ENCODE peak calls at places on chromosomes 11 and 22, in seven cellular contexts. One of them, this sample, is unnamed.
A peak's percentile ranks its signal among the peaks of the same experiment; 100 is the strongest.

GRCh38 chr22:20864186-20864908 is 5.5 kb downstream of the SNAP29 start:
- DNase-seq in DMS153: no peak
- DNase-seq in stimulated activated CD4-positive, alpha-beta T cell treated with anti-CD3 and anti-CD28 coated beads, Interleukin-4, amount 100 ng/mL, for 4 hours: no peak
- DNase-seq in sciatic nerve: no peak
- DNase-seq in neuronal stem cell: no peak
- DNase-seq in substantia nigra: no peak
- DNase-seq in HL-60: peak; percentile 18
- DNase-seq in this sample: no peak

GRCh38 chr22:39367040-39367439 is 17.2 kb downstream of the SYNGR1 start:
- DNase-seq in HL-60: peak; percentile 78
- DNase-seq in neuronal stem cell: no peak
- DNase-seq in sciatic nerve: no peak
- DNase-seq in DMS153: no peak
- DNase-seq in stimulated activated CD4-positive, alpha-beta T cell treated with anti-CD3 and anti-CD28 coated beads, Interleukin-4, amount 100 ng/mL, for 4 hours: no peak
- DNase-seq in substantia nigra: no peak
- DNase-seq in this sample: no peak

GRCh38 chr11:48088682-48089050 is 108.3 kb downstream of the PTPRJ start:
- DNase-seq in DMS153: peak; percentile 74
- DNase-seq in substantia nigra: no peak
- DNase-seq in sciatic nerve: no peak
- DNase-seq in stimulated activated CD4-positive, alpha-beta T cell treated with anti-CD3 and anti-CD28 coated beads, Interleukin-4, amount 100 ng/mL, for 4 hours: no peak
- DNase-seq in neuronal stem cell: no peak
- DNase-seq in HL-60: no peak
- DNase-seq in this sample: no peak

GRCh38 chr11:93525601-93526000 is 17.6 kb downstream of the SMCO4 start:
- DNase-seq in sciatic nerve: no peak
- DNase-seq in DMS153: no peak
- DNase-seq in HL-60: no peak
- DNase-seq in substantia nigra: no peak
- DNase-seq in neuronal stem cell: no peak
- DNase-seq in stimulated activated CD4-positive, alpha-beta T cell treated with anti-CD3 and anti-CD28 coated beads, Interleukin-4, amount 100 ng/mL, for 4 hours: no peak
- DNase-seq in this sample: peak; percentile 63

GRCh38 chr11:128544625-128545024 is 42.7 kb downstream of the ETS1 start:
- DNase-seq in DMS153: peak; percentile 91
- DNase-seq in sciatic nerve: no peak
- DNase-seq in substantia nigra: no peak
- DNase-seq in HL-60: no peak
- DNase-seq in stimulated activated CD4-positive, alpha-beta T cell treated with anti-CD3 and anti-CD28 coated beads, Interleukin-4, amount 100 ng/mL, for 4 hours: peak; percentile 33
- DNase-seq in neuronal stem cell: no peak
- DNase-seq in this sample: peak; percentile 56

GRCh38 chr11:99277281-99277680 is 256.5 kb downstream of the CNTN5 start:
- DNase-seq in neuronal stem cell: peak; percentile 12
- DNase-seq in DMS153: no peak
- DNase-seq in substantia nigra: no peak
- DNase-seq in stimulated activated CD4-positive, alpha-beta T cell treated with anti-CD3 and anti-CD28 coated beads, Interleukin-4, amount 100 ng/mL, for 4 hours: no peak
- DNase-seq in sciatic nerve: no peak
- DNase-seq in HL-60: no peak
- DNase-seq in this sample: no peak

GRCh38 chr11:78583889-78584288 is 9.2 kb upstream of the NARS2 start:
- DNase-seq in DMS153: no peak
- DNase-seq in neuronal stem cell: no peak
- DNase-seq in sciatic nerve: no peak
- DNase-seq in substantia nigra: no peak
- DNase-seq in HL-60: no peak
- DNase-seq in stimulated activated CD4-positive, alpha-beta T cell treated with anti-CD3 and anti-CD28 coated beads, Interleukin-4, amount 100 ng/mL, for 4 hours: no peak
- DNase-seq in this sample: no peak

GRCh38 chr22:22877523-22878210 is 9.9 kb upstream of the IGLL5 start:
- DNase-seq in stimulated activated CD4-positive, alpha-beta T cell treated with anti-CD3 and anti-CD28 coated beads, Interleukin-4, amount 100 ng/mL, for 4 hours: peak; percentile 59
- DNase-seq in substantia nigra: no peak
- DNase-seq in HL-60: peak; percentile 51
- DNase-seq in neuronal stem cell: peak; percentile 64
- DNase-seq in DMS153: peak; percentile 3
- DNase-seq in sciatic nerve: peak; percentile 85
- DNase-seq in this sample: peak; percentile 75

GRCh38 chr11:72759468-72759867 is 7.3 kb upstream of the ARAP1 start:
- DNase-seq in sciatic nerve: no peak
- DNase-seq in HL-60: no peak
- DNase-seq in stimulated activated CD4-positive, alpha-beta T cell treated with anti-CD3 and anti-CD28 coated beads, Interleukin-4, amount 100 ng/mL, for 4 hours: no peak
- DNase-seq in substantia nigra: no peak
- DNase-seq in neuronal stem cell: no peak
- DNase-seq in DMS153: peak; percentile 36
- DNase-seq in this sample: no peak

GRCh38 chr11:59680287-59681154 is 11.7 kb upstream of the PATL1 start:
- DNase-seq in DMS153: peak; percentile 51
- DNase-seq in stimulated activated CD4-positive, alpha-beta T cell treated with anti-CD3 and anti-CD28 coated beads, Interleukin-4, amount 100 ng/mL, for 4 hours: peak; percentile 61
- DNase-seq in neuronal stem cell: peak; percentile 66
- DNase-seq in substantia nigra: no peak
- DNase-seq in sciatic nerve: peak; percentile 64
- DNase-seq in HL-60: peak; percentile 80
- DNase-seq in this sample: peak; percentile 77

GRCh38 chr11:62948765-62949320 is 27.7 kb upstream of the CHRM1 start:
- DNase-seq in HL-60: no peak
- DNase-seq in DMS153: no peak
- DNase-seq in sciatic nerve: peak; percentile 36
- DNase-seq in substantia nigra: no peak
- DNase-seq in neuronal stem cell: no peak
- DNase-seq in stimulated activated CD4-positive, alpha-beta T cell treated with anti-CD3 and anti-CD28 coated beads, Interleukin-4, amount 100 ng/mL, for 4 hours: no peak
- DNase-seq in this sample: no peak

GRCh38 chr22:47153854-47154542 is 391.5 kb downstream of the TBC1D22A start:
- DNase-seq in substantia nigra: no peak
- DNase-seq in HL-60: no peak
- DNase-seq in DMS153: no peak
- DNase-seq in sciatic nerve: no peak
- DNase-seq in neuronal stem cell: no peak
- DNase-seq in stimulated activated CD4-positive, alpha-beta T cell treated with anti-CD3 and anti-CD28 coated beads, Interleukin-4, amount 100 ng/mL, for 4 hours: no peak
- DNase-seq in this sample: no peak

GRCh38 chr11:17208257-17208999 is 642 bp upstream of the PIK3C2A start:
- DNase-seq in HL-60: peak; percentile 33
- DNase-seq in substantia nigra: peak; percentile 41
- DNase-seq in stimulated activated CD4-positive, alpha-beta T cell treated with anti-CD3 and anti-CD28 coated beads, Interleukin-4, amount 100 ng/mL, for 4 hours: peak; percentile 46
- DNase-seq in neuronal stem cell: peak; percentile 74
- DNase-seq in sciatic nerve: no peak
- DNase-seq in DMS153: peak; percentile 75
- DNase-seq in this sample: peak; percentile 49

GRCh38 chr22:44580756-44581435 is 82.9 kb upstream of the RTL6 start:
- DNase-seq in sciatic nerve: peak; percentile 42
- DNase-seq in HL-60: no peak
- DNase-seq in stimulated activated CD4-positive, alpha-beta T cell treated with anti-CD3 and anti-CD28 coated beads, Interleukin-4, amount 100 ng/mL, for 4 hours: no peak
- DNase-seq in substantia nigra: no peak
- DNase-seq in DMS153: no peak
- DNase-seq in neuronal stem cell: no peak
- DNase-seq in this sample: no peak

GRCh38 chr11:124646148-124646547 is 23.5 kb downstream of the TBRG1 start:
- DNase-seq in stimulated activated CD4-positive, alpha-beta T cell treated with anti-CD3 and anti-CD28 coated beads, Interleukin-4, amount 100 ng/mL, for 4 hours: no peak
- DNase-seq in DMS153: no peak
- DNase-seq in HL-60: no peak
- DNase-seq in sciatic nerve: no peak
- DNase-seq in neuronal stem cell: no peak
- DNase-seq in substantia nigra: no peak
- DNase-seq in this sample: no peak

GRCh38 chr22:26054846-26055245 is 114.4 kb upstream of the SEZ6L start:
- DNase-seq in sciatic nerve: no peak
- DNase-seq in substantia nigra: no peak
- DNase-seq in DMS153: no peak
- DNase-seq in neuronal stem cell: no peak
- DNase-seq in HL-60: no peak
- DNase-seq in stimulated activated CD4-positive, alpha-beta T cell treated with anti-CD3 and anti-CD28 coated beads, Interleukin-4, amount 100 ng/mL, for 4 hours: no peak
- DNase-seq in this sample: no peak

GRCh38 chr22:43110444-43110926 is at the start of gene BIK:
- DNase-seq in stimulated activated CD4-positive, alpha-beta T cell treated with anti-CD3 and anti-CD28 coated beads, Interleukin-4, amount 100 ng/mL, for 4 hours: peak; percentile 36
- DNase-seq in neuronal stem cell: peak; percentile 56
- DNase-seq in sciatic nerve: no peak
- DNase-seq in DMS153: peak; percentile 35
- DNase-seq in substantia nigra: no peak
- DNase-seq in HL-60: peak; percentile 72
- DNase-seq in this sample: peak; percentile 38

GRCh38 chr11:15248749-15249148 is 134.0 kb downstream of the INSC start:
- DNase-seq in DMS153: no peak
- DNase-seq in substantia nigra: no peak
- DNase-seq in sciatic nerve: no peak
- DNase-seq in neuronal stem cell: no peak
- DNase-seq in HL-60: no peak
- DNase-seq in stimulated activated CD4-positive, alpha-beta T cell treated with anti-CD3 and anti-CD28 coated beads, Interleukin-4, amount 100 ng/mL, for 4 hours: no peak
- DNase-seq in this sample: no peak

GRCh38 chr11:33670250-33671011 is 30.2 kb downstream of the C11orf91 start:
- DNase-seq in DMS153: no peak
- DNase-seq in sciatic nerve: no peak
- DNase-seq in substantia nigra: no peak
- DNase-seq in neuronal stem cell: no peak
- DNase-seq in stimulated activated CD4-positive, alpha-beta T cell treated with anti-CD3 and anti-CD28 coated beads, Interleukin-4, amount 100 ng/mL, for 4 hours: no peak
- DNase-seq in HL-60: no peak
- DNase-seq in this sample: peak; percentile 72

GRCh38 chr11:1486054-1486825 is at the start of gene MOB2:
- DNase-seq in neuronal stem cell: no peak
- DNase-seq in HL-60: no peak
- DNase-seq in stimulated activated CD4-positive, alpha-beta T cell treated with anti-CD3 and anti-CD28 coated beads, Interleukin-4, amount 100 ng/mL, for 4 hours: no peak
- DNase-seq in substantia nigra: no peak
- DNase-seq in sciatic nerve: no peak
- DNase-seq in DMS153: peak; percentile 29
- DNase-seq in this sample: no peak

GRCh38 chr22:22018825-22019658 is 36.5 kb upstream of the TOP3B start:
- DNase-seq in neuronal stem cell: no peak
- DNase-seq in stimulated activated CD4-positive, alpha-beta T cell treated with anti-CD3 and anti-CD28 coated beads, Interleukin-4, amount 100 ng/mL, for 4 hours: no peak
- DNase-seq in substantia nigra: no peak
- DNase-seq in HL-60: no peak
- DNase-seq in sciatic nerve: no peak
- DNase-seq in DMS153: no peak
- DNase-seq in this sample: no peak

GRCh38 chr11:126698576-126698975 is 302.0 kb downstream of the KIRREL3 start:
- DNase-seq in stimulated activated CD4-positive, alpha-beta T cell treated with anti-CD3 and anti-CD28 coated beads, Interleukin-4, amount 100 ng/mL, for 4 hours: no peak
- DNase-seq in HL-60: no peak
- DNase-seq in DMS153: no peak
- DNase-seq in substantia nigra: no peak
- DNase-seq in sciatic nerve: no peak
- DNase-seq in neuronal stem cell: no peak
- DNase-seq in this sample: no peak

GRCh38 chr11:69498614-69499175 is 17.2 kb downstream of the LINC01488 start:
- DNase-seq in sciatic nerve: peak; percentile 48
- DNase-seq in substantia nigra: no peak
- DNase-seq in DMS153: no peak
- DNase-seq in stimulated activated CD4-positive, alpha-beta T cell treated with anti-CD3 and anti-CD28 coated beads, Interleukin-4, amount 100 ng/mL, for 4 hours: no peak
- DNase-seq in neuronal stem cell: no peak
- DNase-seq in HL-60: no peak
- DNase-seq in this sample: no peak

GRCh38 chr22:40031766-40032470 is 37.2 kb downstream of the FAM83F start:
- DNase-seq in neuronal stem cell: no peak
- DNase-seq in stimulated activated CD4-positive, alpha-beta T cell treated with anti-CD3 and anti-CD28 coated beads, Interleukin-4, amount 100 ng/mL, for 4 hours: no peak
- DNase-seq in sciatic nerve: peak; percentile 45
- DNase-seq in HL-60: no peak
- DNase-seq in DMS153: no peak
- DNase-seq in substantia nigra: no peak
- DNase-seq in this sample: peak; percentile 27

GRCh38 chr22:46665751-46666280 is 45.6 kb downstream of the GRAMD4 start:
- DNase-seq in HL-60: no peak
- DNase-seq in neuronal stem cell: no peak
- DNase-seq in sciatic nerve: no peak
- DNase-seq in DMS153: no peak
- DNase-seq in substantia nigra: no peak
- DNase-seq in stimulated activated CD4-positive, alpha-beta T cell treated with anti-CD3 and anti-CD28 coated beads, Interleukin-4, amount 100 ng/mL, for 4 hours: no peak
- DNase-seq in this sample: no peak

GRCh38 chr11:63445720-63446119 is 45.2 kb downstream of the PLAAT5 start:
- DNase-seq in HL-60: no peak
- DNase-seq in substantia nigra: no peak
- DNase-seq in DMS153: no peak
- DNase-seq in neuronal stem cell: no peak
- DNase-seq in sciatic nerve: no peak
- DNase-seq in stimulated activated CD4-positive, alpha-beta T cell treated with anti-CD3 and anti-CD28 coated beads, Interleukin-4, amount 100 ng/mL, for 4 hours: no peak
- DNase-seq in this sample: peak; percentile 29